ENCODE peak calls at places on chromosomes 7 and 10, in six cellular contexts. A is cardiac muscle cell; I is pancreas; E is lung; K is effector memory CD4-positive, alpha-beta T cell; V is CD8-positive, alpha-beta memory T cell. O is an unnamed sample. For H3K36me3, the result is how much of the 10 kb centered on the place peaks cover.

GRCh38 chr10:64091889-64092288 is 570.7 kb downstream of the REEP3 start:
- DNase-seq in K (no peak), E (no peak), A (peak), V (no peak), I (no peak), O (no peak)

GRCh38 chr7:127905491-127906330 is 125.5 kb downstream of the LRRC4 start:
- DNase-seq in E (no peak), A (no peak), V (no peak), I (no peak), K (no peak), O (no peak)

GRCh38 chr7:28708458-28708951 is 249.6 kb downstream of the TRIL start:
- DNase-seq in K (no peak), V (no peak), A (no peak), E (no peak), I (no peak), O (no peak)

GRCh38 chr10:29618341-29619171 is 16.2 kb downstream of the SVIL start:
- DNase-seq in K (no peak), V (no peak), E (peak), I (no peak), A (peak), O (no peak)

GRCh38 chr7:4797858-4798705 is 22.7 kb downstream of the AP5Z1 start:
- DNase-seq in V (peak), A (peak), E (no peak), K (peak), I (peak), O (peak)

GRCh38 chr7:44541-44896 is 147.9 kb upstream of the FAM20C start:
- DNase-seq in V (no peak), E (no peak), I (no peak), A (no peak), K (no peak), O (no peak)

GRCh38 chr7:22700559-22701002 is 26.4 kb upstream of the IL6 start:
- DNase-seq in I (no peak), A (peak), K (no peak), V (no peak), E (no peak), O (no peak)

GRCh38 chr7:30865077-30865476 is 46.6 kb upstream of the AQP1 start:
- DNase-seq in E (no peak), K (no peak), V (no peak), I (no peak), A (no peak), O (no peak)

GRCh38 chr10:86294346-86295265 is 72.0 kb downstream of the GRID1 start:
- DNase-seq in I (no peak), K (no peak), V (no peak), A (no peak), E (peak), O (no peak)

GRCh38 chr7:7617550-7617949 is 23.0 kb upstream of the UMAD1 start:
- DNase-seq in E (no peak), I (no peak), A (no peak), V (no peak), K (no peak), O (no peak)

GRCh38 chr10:124007102-124007772 is 86.2 kb downstream of the CHST15 start:
- DNase-seq in E (no peak), A (no peak), I (no peak), K (no peak), V (no peak), O (peak)

GRCh38 chr10:11319990-11320602 is 291.4 kb downstream of the USP6NL start:
- DNase-seq in K (no peak), E (no peak), V (no peak), I (no peak), A (no peak), O (no peak)
- H3K36me3 ChIP-seq in K (half or more), E (under half), V (half or more), I (under half), A (under half), O (under half)

GRCh38 chr10:18179901-18180300 is 39.7 kb downstream of the CACNB2 start:
- DNase-seq in V (no peak), I (no peak), A (peak), K (no peak), E (no peak), O (no peak)

DNA sequence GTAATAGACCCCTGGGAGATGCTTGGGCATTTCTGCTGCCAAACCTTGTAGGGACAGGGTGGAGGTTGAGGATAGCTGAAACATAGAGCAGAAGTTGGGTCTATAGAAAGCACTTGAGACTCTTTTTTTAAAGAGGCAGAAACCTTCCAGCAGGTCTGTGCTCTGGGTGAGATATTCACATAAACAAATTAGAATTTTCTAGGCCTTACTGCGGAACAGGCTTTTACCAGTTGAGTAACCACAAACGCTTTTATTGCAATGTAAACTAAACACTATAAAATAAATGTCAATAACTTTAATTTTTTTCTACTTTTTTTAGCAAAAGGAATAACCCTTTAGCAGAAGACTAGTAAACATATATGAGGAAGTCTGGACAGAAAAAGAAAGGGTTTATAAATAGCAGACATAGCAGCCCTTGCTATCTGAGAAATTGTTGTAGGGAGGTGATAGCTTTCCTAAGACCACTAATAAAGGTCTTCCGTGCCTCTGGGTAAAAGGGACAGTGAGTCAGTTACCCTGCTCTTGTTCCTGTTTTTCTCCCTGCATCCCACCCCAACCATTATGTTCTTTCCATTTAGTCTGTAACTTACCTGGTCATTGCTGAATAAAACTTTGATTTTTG is 38.7 kb downstream of the CACNB2 start:
- DNase-seq in E (no peak), A (no peak), I (no peak), V (no peak), K (no peak), O (no peak)
- H3K4me3 ChIP-seq in E (no peak), A (peak), I (no peak), V (no peak), K (no peak), O (no peak)

GRCh38 chr10:71580926-71581325 is 138.7 kb downstream of the C10orf105 start:
- DNase-seq in I (no peak), E (no peak), K (no peak), V (no peak), A (no peak), O (no peak)
- H3K36me3 ChIP-seq in I (under half), E (under half), K (under half), V (under half), A (under half), O (under half)

DNA sequence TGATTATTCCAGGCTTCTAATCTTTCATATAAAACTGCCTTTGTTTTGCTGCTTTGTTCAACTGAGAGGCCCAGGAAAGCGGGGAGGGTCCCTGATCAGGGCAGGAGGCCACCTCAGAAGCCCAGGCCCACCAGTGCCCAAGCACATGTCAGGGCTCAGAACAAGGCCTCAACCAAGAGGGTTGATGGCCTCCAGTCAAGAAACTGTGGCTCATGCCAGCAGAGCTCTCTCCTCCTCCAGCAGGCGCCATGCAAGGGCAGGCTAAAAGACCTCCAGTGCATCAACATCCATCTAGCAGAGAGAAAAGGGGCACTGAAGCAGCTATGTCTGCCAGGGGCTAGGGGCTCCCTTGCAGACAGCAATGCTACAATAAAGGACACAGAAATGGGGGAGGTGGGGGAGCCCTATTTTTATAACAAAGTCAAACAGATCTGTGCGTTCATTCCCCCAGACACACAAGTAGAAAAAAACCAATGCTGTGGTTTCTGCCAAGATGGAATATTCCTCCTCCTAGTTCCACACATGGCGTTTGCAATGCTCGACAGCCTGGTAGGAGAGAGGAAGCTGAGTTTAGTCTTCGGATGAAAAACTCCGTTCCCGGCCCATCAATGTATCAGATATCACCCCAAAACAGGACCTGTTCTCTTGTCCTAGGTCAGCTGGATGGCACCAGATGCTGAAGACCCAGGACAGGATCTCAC is 34.0 kb downstream of the PSAP start:
- DNase-seq in I (no peak), K (no peak), E (no peak), A (no peak), V (no peak), O (no peak)
- H3K4me3 ChIP-seq in I (no peak), K (no peak), E (no peak), A (no peak), V (no peak), O (no peak)